ENCODE peak calls at places on chromosomes 1 and 21, in ten cellular contexts. S is activated T-helper 9 cell treated with anti-CD3 and anti-CD28 coated beads, Interleukin-2, amount 50 U/mL, for 16 hours; W is effector CD4-positive, alpha-beta T cell; N is choroid plexus epithelial cell; H is progenitor cell of endocrine pancreas; I is stimulated activated CD4-positive, alpha-beta T cell treated with anti-CD3 and anti-CD28 coated beads, Interleukin-4, amount 100 ng/mL, for 48 hours; G is breast epithelium; V is GM03348; U is hepatocyte; K is NCI-H524. T is an unnamed sample.
A peak's percentile ranks its signal among the peaks of the same experiment; 100 is the strongest.

GRCh38 chr1:161044908-161045748 is 649 bp downstream of the USF1 start:
- DNase-seq in S (no peak), W (peak; percentile 49), N (peak; percentile 70), H (peak; percentile 30), I (peak; percentile 38), G (peak; percentile 56), V (peak; percentile 83), U (peak; percentile 72), K (peak; percentile 6), T (peak; percentile 62)

GRCh38 chr1:1116701-1117468 is 996 bp upstream of the C1orf159 start:
- DNase-seq in S (no peak), W (peak; percentile 39), N (peak; percentile 12), H (no peak), I (peak; percentile 20), G (peak; percentile 52), V (peak; percentile 54), U (no peak), K (no peak), T (no peak)

GRCh38 chr1:108897865-108898720 is 21.3 kb downstream of the GPSM2 start:
- DNase-seq in S (no peak), W (peak; percentile 33), N (peak; percentile 85), H (no peak), I (no peak), G (no peak), V (peak; percentile 64), U (peak; percentile 54), K (peak; percentile 15), T (peak; percentile 4)

GRCh38 chr1:111399792-111400610 is 27.5 kb downstream of the OVGP1 start:
- DNase-seq in S (no peak), W (peak; percentile 34), N (peak; percentile 73), H (peak; percentile 31), I (peak; percentile 24), G (no peak), V (peak; percentile 64), U (peak; percentile 80), K (no peak), T (peak; percentile 17)

GRCh38 chr1:44170281-44170823 is 28.9 kb upstream of the KLF18 start:
- DNase-seq in S (no peak), W (no peak), N (peak; percentile 40), H (no peak), I (no peak), G (no peak), V (peak; percentile 39), U (no peak), K (no peak), T (no peak)

GRCh38 chr21:14742119-14742518 is 196.0 kb upstream of the SAMSN1 start:
- DNase-seq in S (no peak), W (no peak), N (peak; percentile 53), H (no peak), I (no peak), G (no peak), V (no peak), U (no peak), K (no peak), T (no peak)

GRCh38 chr1:18062180-18062579 is 45.4 kb upstream of the IGSF21 start:
- DNase-seq in S (no peak), W (no peak), N (no peak), H (peak; percentile 16), I (no peak), G (no peak), V (no peak), U (no peak), K (no peak), T (no peak)

GRCh38 chr1:18883636-18884418 is 18.5 kb downstream of the ALDH4A1 start:
- DNase-seq in S (peak; percentile 49), W (peak; percentile 66), N (peak; percentile 81), H (peak; percentile 66), I (peak; percentile 67), G (peak; percentile 76), V (peak; percentile 89), U (peak; percentile 83), K (peak; percentile 12), T (peak; percentile 74)

GRCh38 chr1:77475631-77476030 is 193.8 kb downstream of the AK5 start:
- DNase-seq in S (no peak), W (no peak), N (no peak), H (no peak), I (no peak), G (no peak), V (no peak), U (no peak), K (no peak), T (no peak)

GRCh38 chr1:61120998-61121397 is 38.6 kb downstream of the NFIA start:
- DNase-seq in S (no peak), W (no peak), N (peak; percentile 76), H (no peak), I (no peak), G (no peak), V (peak; percentile 27), U (no peak), K (no peak), T (no peak)

GRCh38 chr1:235460768-235461167 is 43.5 kb downstream of the B3GALNT2 start:
- DNase-seq in S (no peak), W (no peak), N (no peak), H (no peak), I (no peak), G (no peak), V (no peak), U (no peak), K (no peak), T (no peak)

GRCh38 chr1:61227857-61228557 is 145.6 kb downstream of the NFIA start:
- DNase-seq in S (no peak), W (no peak), N (no peak), H (no peak), I (no peak), G (no peak), V (no peak), U (no peak), K (peak; percentile 85), T (no peak)

GRCh38 chr1:65825736-65826135 is 33.0 kb downstream of the PDE4B start:
- DNase-seq in S (no peak), W (no peak), N (peak; percentile 72), H (no peak), I (no peak), G (no peak), V (peak; percentile 53), U (no peak), K (no peak), T (no peak)

GRCh38 chr1:184324972-184325371 is 61.9 kb upstream of the C1orf21 start:
- DNase-seq in S (no peak), W (no peak), N (no peak), H (no peak), I (no peak), G (no peak), V (no peak), U (no peak), K (no peak), T (no peak)

GRCh38 chr1:179856286-179856685 is 21.3 kb downstream of the TOR1AIP2 start:
- DNase-seq in S (no peak), W (no peak), N (no peak), H (no peak), I (no peak), G (no peak), V (no peak), U (no peak), K (no peak), T (no peak)

GRCh38 chr1:8302181-8302681 is 15.7 kb upstream of the SLC45A1 start:
- DNase-seq in S (no peak), W (no peak), N (no peak), H (no peak), I (no peak), G (no peak), V (no peak), U (no peak), K (no peak), T (no peak)

GRCh38 chr1:229058111-229058551 is 212.8 kb upstream of the RAB4A start:
- DNase-seq in S (peak; percentile 4), W (no peak), N (no peak), H (no peak), I (no peak), G (no peak), V (no peak), U (no peak), K (peak; percentile 62), T (no peak)

GRCh38 chr1:6148497-6149241 is 31.5 kb downstream of the CHD5 start:
- DNase-seq in S (peak; percentile 56), W (peak; percentile 25), N (peak; percentile 32), H (peak; percentile 53), I (peak; percentile 67), G (no peak), V (peak; percentile 71), U (peak; percentile 84), K (no peak), T (peak; percentile 52)

GRCh38 chr1:116374340-116375164 is 1.5 kb downstream of the ATP1A1 start:
- DNase-seq in S (no peak), W (peak; percentile 14), N (peak; percentile 14), H (no peak), I (peak; percentile 11), G (no peak), V (no peak), U (no peak), K (no peak), T (no peak)

GRCh38 chr21:42590431-42591131 is 62.8 kb upstream of the PDE9A start:
- DNase-seq in S (no peak), W (no peak), N (no peak), H (no peak), I (no peak), G (peak; percentile 45), V (no peak), U (no peak), K (no peak), T (no peak)

GRCh38 chr1:48793863-48794262 is 17.2 kb upstream of the BEND5 start:
- DNase-seq in S (no peak), W (no peak), N (no peak), H (no peak), I (no peak), G (no peak), V (no peak), U (no peak), K (no peak), T (no peak)

GRCh38 chr1:33925586-33925985 is 61.7 kb downstream of the HMGB4 start:
- DNase-seq in S (no peak), W (no peak), N (no peak), H (no peak), I (no peak), G (no peak), V (no peak), U (no peak), K (no peak), T (no peak)

GRCh38 chr1:222801067-222801466 is 13.8 kb upstream of the DISP1 start:
- DNase-seq in S (no peak), W (no peak), N (no peak), H (no peak), I (no peak), G (no peak), V (no peak), U (no peak), K (no peak), T (no peak)

GRCh38 chr1:11740258-11741192 is 4.6 kb downstream of the AGTRAP start:
- DNase-seq in S (no peak), W (no peak), N (no peak), H (no peak), I (no peak), G (no peak), V (no peak), U (no peak), K (no peak), T (no peak)

GRCh38 chr21:42343556-42343955 is 7.2 kb downstream of the TFF2 start:
- DNase-seq in S (no peak), W (no peak), N (no peak), H (no peak), I (no peak), G (no peak), V (no peak), U (no peak), K (no peak), T (no peak)

GRCh38 chr1:1945782-1946393 is 26.8 kb upstream of the TMEM52 start:
- DNase-seq in S (no peak), W (no peak), N (no peak), H (no peak), I (no peak), G (no peak), V (no peak), U (no peak), K (no peak), T (no peak)

GRCh38 chr1:158180741-158181576 is at the start of gene CD1D:
- DNase-seq in S (no peak), W (no peak), N (peak; percentile 82), H (peak; percentile 26), I (no peak), G (no peak), V (peak; percentile 43), U (peak; percentile 51), K (no peak), T (peak; percentile 16)